ENCODE peak calls at places on chromosome 15, in nine cellular contexts. O, R, F, T, W, X, N, G and H are unnamed samples.

GRCh38 chr15:39591141-39591895 is 10.4 kb downstream of the THBS1 start:
- DNase-seq in O (no peak), R (no peak), F (no peak), T (no peak), W (peak), X (no peak), N (no peak), G (no peak), H (no peak)

GRCh38 chr15:84684092-84684491 is 26.1 kb upstream of the NMB start:
- DNase-seq in O (no peak), R (peak), F (no peak), T (no peak), W (no peak), X (no peak), N (no peak), G (no peak), H (no peak)

GRCh38 chr15:85704021-85704420 is 90.7 kb downstream of the KLHL25 start:
- DNase-seq in O (no peak), R (no peak), F (no peak), T (no peak), W (no peak), X (no peak), N (no peak), G (no peak), H (no peak)

GRCh38 chr15:93603550-93603949 is 514.5 kb upstream of the RGMA start:
- DNase-seq in O (no peak), R (no peak), F (no peak), T (no peak), W (no peak), X (no peak), N (no peak), G (no peak), H (no peak)

GRCh38 chr15:94305133-94305532 is 73.8 kb downstream of the MCTP2 start:
- DNase-seq in O (no peak), R (peak), F (no peak), T (no peak), W (no peak), X (no peak), N (no peak), G (no peak), H (no peak)

GRCh38 chr15:87154771-87155170 is 1075.1 kb downstream of the AGBL1 start:
- DNase-seq in O (no peak), R (peak), F (no peak), T (no peak), W (no peak), X (no peak), N (no peak), G (no peak), H (no peak)

GRCh38 chr15:97461212-97461611 is 499.3 kb upstream of the ARRDC4 start:
- DNase-seq in O (no peak), R (peak), F (no peak), T (no peak), W (no peak), X (no peak), N (no peak), G (no peak), H (no peak)

GRCh38 chr15:77032052-77032646 is 37.2 kb downstream of the PSTPIP1 start:
- DNase-seq in O (no peak), R (no peak), F (no peak), T (peak), W (no peak), X (no peak), N (no peak), G (peak), H (peak)

GRCh38 chr15:45948226-45948625 is 313.4 kb downstream of the SQOR start:
- DNase-seq in O (no peak), R (no peak), F (no peak), T (no peak), W (no peak), X (no peak), N (no peak), G (no peak), H (no peak)

GRCh38 chr15:69414702-69415161 is 583 bp downstream of the KIF23 start:
- DNase-seq in O (no peak), R (peak), F (no peak), T (peak), W (peak), X (peak), N (peak), G (no peak), H (peak)

GRCh38 chr15:99155961-99156443 is 51.1 kb downstream of the SYNM start:
- DNase-seq in O (no peak), R (peak), F (no peak), T (peak), W (no peak), X (no peak), N (no peak), G (no peak), H (no peak)

GRCh38 chr15:42157981-42158765 is 1.7 kb upstream of the PLA2G4F start:
- DNase-seq in O (no peak), R (peak), F (no peak), T (no peak), W (peak), X (no peak), N (no peak), G (no peak), H (no peak)

GRCh38 chr15:61946778-61947177 is 113.5 kb downstream of the VPS13C start:
- DNase-seq in O (no peak), R (peak), F (no peak), T (no peak), W (no peak), X (no peak), N (no peak), G (no peak), H (no peak)

GRCh38 chr15:75029378-75030022 is 6.1 kb downstream of the PPCDC start:
- DNase-seq in O (peak), R (peak), F (peak), T (peak), W (peak), X (peak), N (peak), G (peak), H (peak)

GRCh38 chr15:69200773-69201745 is 40.6 kb downstream of the GLCE start:
- DNase-seq in O (no peak), R (no peak), F (no peak), T (no peak), W (no peak), X (no peak), N (peak), G (no peak), H (peak)

GRCh38 chr15:58043192-58043903 is 22.2 kb downstream of the ALDH1A2 start:
- DNase-seq in O (peak), R (peak), F (no peak), T (peak), W (peak), X (no peak), N (peak), G (no peak), H (no peak)

GRCh38 chr15:68561146-68561545 is 17.6 kb upstream of the CORO2B start:
- DNase-seq in O (no peak), R (no peak), F (no peak), T (no peak), W (no peak), X (no peak), N (no peak), G (peak), H (no peak)